ENCODE peak calls at places on chromosomes 13 and 19, in four cellular contexts. One of them, this sample, is unnamed.

GRCh38 chr13:113786262-113786841 is 27.3 kb downstream of the TMEM255B start:
- DNase-seq in brain microvascular endothelial cell: peak
- DNase-seq in AG04449: no peak
- DNase-seq in uterus: no peak
- DNase-seq in this sample: no peak

GRCh38 chr19:18710986-18711751 is 27.7 kb downstream of the CRTC1 start:
- DNase-seq in brain microvascular endothelial cell: no peak
- DNase-seq in AG04449: no peak
- DNase-seq in uterus: peak
- DNase-seq in this sample: no peak

GRCh38 chr19:13309853-13310252 is 159.6 kb downstream of the IER2 start:
- DNase-seq in brain microvascular endothelial cell: no peak
- DNase-seq in AG04449: no peak
- DNase-seq in uterus: no peak
- DNase-seq in this sample: no peak

GRCh38 chr19:53980553-53981407 is 10.7 kb upstream of the CACNG6 start:
- DNase-seq in brain microvascular endothelial cell: peak
- DNase-seq in AG04449: no peak
- DNase-seq in uterus: no peak
- DNase-seq in this sample: no peak

GRCh38 chr13:79457948-79458347 is 23.0 kb upstream of the NDFIP2 start:
- DNase-seq in brain microvascular endothelial cell: peak
- DNase-seq in AG04449: no peak
- DNase-seq in uterus: no peak
- DNase-seq in this sample: no peak

GRCh38 chr13:36801035-36801434 is 18.0 kb upstream of the RFXAP start:
- DNase-seq in brain microvascular endothelial cell: no peak
- DNase-seq in AG04449: no peak
- DNase-seq in uterus: no peak
- DNase-seq in this sample: no peak

GRCh38 chr19:35777411-35777841 is 2.1 kb downstream of the ARHGAP33 start:
- DNase-seq in brain microvascular endothelial cell: no peak
- DNase-seq in AG04449: no peak
- DNase-seq in uterus: no peak
- DNase-seq in this sample: no peak

GRCh38 chr13:85586856-85587255 is 212.4 kb downstream of the SLITRK6 start:
- DNase-seq in brain microvascular endothelial cell: no peak
- DNase-seq in AG04449: no peak
- DNase-seq in uterus: no peak
- DNase-seq in this sample: no peak

GRCh38 chr13:105007166-105007808 is 1528.2 kb downstream of the EFNB2 start:
- DNase-seq in brain microvascular endothelial cell: no peak
- DNase-seq in AG04449: no peak
- DNase-seq in uterus: no peak
- DNase-seq in this sample: no peak

GRCh38 chr13:20441879-20442278 is 83.8 kb downstream of the CRYL1 start:
- DNase-seq in brain microvascular endothelial cell: no peak
- DNase-seq in AG04449: no peak
- DNase-seq in uterus: no peak
- DNase-seq in this sample: peak

GRCh38 chr13:97369269-97369893 is 64.6 kb upstream of the RAP2A start:
- DNase-seq in brain microvascular endothelial cell: no peak
- DNase-seq in AG04449: no peak
- DNase-seq in uterus: no peak
- DNase-seq in this sample: no peak
- H3K4me3 ChIP-seq in brain microvascular endothelial cell: peak
- H3K4me3 ChIP-seq in AG04449: no peak
- H3K4me3 ChIP-seq in uterus: peak
- H3K4me3 ChIP-seq in this sample: no peak

GRCh38 chr13:97030705-97031452 is 36.6 kb upstream of the OXGR1 start:
- DNase-seq in brain microvascular endothelial cell: peak
- DNase-seq in AG04449: no peak
- DNase-seq in uterus: no peak
- DNase-seq in this sample: peak
- TF ChIP-seq CTCF in brain microvascular endothelial cell: peak
- TF ChIP-seq CTCF in AG04449: no peak
- TF ChIP-seq CTCF in uterus: no peak
- TF ChIP-seq CTCF in this sample: peak

DNA sequence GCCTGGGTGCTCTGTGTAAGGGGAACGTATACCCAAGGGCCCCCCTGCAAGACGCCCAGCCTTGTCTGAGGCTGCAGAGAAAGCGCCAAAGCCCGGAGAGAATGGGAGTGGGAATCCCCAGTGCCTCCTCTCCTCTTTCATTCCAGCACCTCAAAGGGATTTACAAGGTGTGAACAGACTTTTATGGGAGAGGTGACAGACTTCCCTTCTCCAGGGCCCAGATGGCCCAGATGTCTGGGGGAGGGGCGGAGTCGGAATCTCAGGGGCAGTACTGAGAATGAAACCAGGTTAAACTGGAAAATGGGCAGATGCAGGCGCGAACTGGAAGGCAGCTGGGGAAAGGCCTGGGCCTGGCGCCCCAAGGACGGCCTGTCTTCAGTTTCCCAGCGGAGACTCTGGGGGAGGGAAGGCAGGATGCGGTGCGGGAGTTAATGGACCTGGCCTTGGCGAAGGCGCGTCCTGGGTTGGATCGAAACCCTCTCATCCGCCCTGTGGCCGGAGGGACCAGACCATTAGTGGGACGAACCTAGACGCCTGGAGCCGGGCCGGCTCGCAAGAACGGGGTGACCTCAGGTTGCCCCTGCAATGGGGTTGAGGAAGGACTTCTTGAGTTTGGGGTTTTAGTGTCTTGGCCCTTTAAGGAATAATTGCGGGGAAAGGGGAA is 622 bp upstream of the TRIP10 start:
- DNase-seq in brain microvascular endothelial cell: no peak
- DNase-seq in AG04449: no peak
- DNase-seq in uterus: peak
- DNase-seq in this sample: no peak
- H3K4me3 ChIP-seq in brain microvascular endothelial cell: peak
- H3K4me3 ChIP-seq in AG04449: peak
- H3K4me3 ChIP-seq in uterus: peak
- H3K4me3 ChIP-seq in this sample: peak

DNA sequence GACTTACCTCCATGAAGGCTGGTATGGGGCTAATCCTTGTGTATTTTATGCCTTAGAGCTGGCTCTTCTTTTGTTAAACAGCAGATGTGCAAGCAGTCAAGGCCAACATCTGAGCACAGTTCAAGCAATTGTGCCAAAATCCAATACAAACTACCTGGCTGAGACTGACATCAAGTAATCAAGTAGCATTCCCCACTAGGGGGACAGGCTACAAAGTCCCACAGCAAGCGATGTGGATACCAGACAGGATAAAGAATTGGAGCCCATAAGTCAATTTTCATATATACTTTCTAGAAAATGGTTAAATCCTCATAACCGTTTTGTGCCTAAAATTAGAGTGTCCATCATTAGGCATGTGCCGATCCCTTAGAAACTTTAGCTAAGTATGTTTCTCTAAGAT is 675.8 kb downstream of the DIAPH3 start:
- DNase-seq in brain microvascular endothelial cell: no peak
- DNase-seq in AG04449: no peak
- DNase-seq in uterus: no peak
- DNase-seq in this sample: no peak
- TF ChIP-seq CTCF in brain microvascular endothelial cell: peak
- TF ChIP-seq CTCF in AG04449: no peak
- TF ChIP-seq CTCF in uterus: no peak
- TF ChIP-seq CTCF in this sample: no peak

GRCh38 chr13:102845630-102846260 is at the start of gene ERCC5:
- DNase-seq in brain microvascular endothelial cell: peak
- DNase-seq in AG04449: peak
- DNase-seq in uterus: peak
- DNase-seq in this sample: peak

GRCh38 chr13:102852556-102852955 is 6.7 kb downstream of the ERCC5 start:
- DNase-seq in brain microvascular endothelial cell: no peak
- DNase-seq in AG04449: no peak
- DNase-seq in uterus: no peak
- DNase-seq in this sample: no peak

GRCh38 chr13:102847272-102848234 is 1.7 kb downstream of the ERCC5 start:
- DNase-seq in brain microvascular endothelial cell: peak
- DNase-seq in AG04449: no peak
- DNase-seq in uterus: no peak
- DNase-seq in this sample: no peak

GRCh38 chr13:102846261-102847015 is 606 bp downstream of the ERCC5 start:
- DNase-seq in brain microvascular endothelial cell: peak
- DNase-seq in AG04449: no peak
- DNase-seq in uterus: peak
- DNase-seq in this sample: no peak

DNA sequence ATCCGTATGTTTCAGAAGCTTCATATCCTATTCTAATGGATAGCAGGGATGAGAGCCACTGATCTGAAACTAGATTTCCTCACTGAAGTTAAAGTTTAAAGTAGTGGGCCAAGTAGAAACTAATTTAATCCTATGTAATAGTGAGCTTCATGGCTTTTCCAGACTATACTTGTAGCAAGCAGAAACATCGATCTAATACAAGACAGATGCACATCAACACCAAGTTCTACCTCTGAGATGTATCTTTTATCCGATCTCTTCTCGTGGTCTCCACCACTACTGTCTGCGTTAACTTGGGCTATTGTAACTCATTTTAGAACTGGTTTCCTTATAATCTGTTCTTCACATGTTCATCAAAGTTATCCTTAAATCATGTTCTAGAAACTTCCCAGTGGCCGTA is 3.1 kb downstream of the ERCC5 start:
- DNase-seq in brain microvascular endothelial cell: no peak
- DNase-seq in AG04449: no peak
- DNase-seq in uterus: no peak
- DNase-seq in this sample: no peak
- H3K4me3 ChIP-seq in brain microvascular endothelial cell: no peak
- H3K4me3 ChIP-seq in AG04449: no peak
- H3K4me3 ChIP-seq in uterus: no peak
- H3K4me3 ChIP-seq in this sample: no peak

GRCh38 chr19:16898306-16899015 is 9.7 kb downstream of the F2RL3 start:
- DNase-seq in brain microvascular endothelial cell: no peak
- DNase-seq in AG04449: no peak
- DNase-seq in uterus: no peak
- DNase-seq in this sample: no peak

GRCh38 chr19:16896913-16897571 is 8.2 kb downstream of the F2RL3 start:
- DNase-seq in brain microvascular endothelial cell: peak
- DNase-seq in AG04449: peak
- DNase-seq in uterus: peak
- DNase-seq in this sample: peak

GRCh38 chr19:16897572-16898056 is 8.8 kb downstream of the F2RL3 start:
- DNase-seq in brain microvascular endothelial cell: no peak
- DNase-seq in AG04449: no peak
- DNase-seq in uterus: no peak
- DNase-seq in this sample: no peak

GRCh38 chr19:16901491-16902175 is 12.8 kb downstream of the F2RL3 start:
- DNase-seq in brain microvascular endothelial cell: no peak
- DNase-seq in AG04449: no peak
- DNase-seq in uterus: no peak
- DNase-seq in this sample: no peak

GRCh38 chr19:16899566-16900075 is 10.8 kb downstream of the F2RL3 start:
- DNase-seq in brain microvascular endothelial cell: peak
- DNase-seq in AG04449: no peak
- DNase-seq in uterus: no peak
- DNase-seq in this sample: no peak
- TF ChIP-seq CTCF in brain microvascular endothelial cell: peak
- TF ChIP-seq CTCF in AG04449: peak
- TF ChIP-seq CTCF in uterus: no peak
- TF ChIP-seq CTCF in this sample: peak